ENCODE peak calls at places on chromosome 15, in four cellular contexts. S is A549, V is endothelial cell of umbilical vein, F is WTC11. X is an unnamed sample.

GRCh38 chr15:71329041-71329440 is 213.8 kb downstream of the THSD4 start:
- DNase-seq in S (no peak), V (peak; percentile 51), F (no peak), X (no peak)

GRCh38 chr15:95025924-95026728 is 794.8 kb downstream of the MCTP2 start:
- DNase-seq in S (peak; percentile 32), V (peak; percentile 78), F (peak; percentile 72), X (no peak)

GRCh38 chr15:58043192-58043903 is 22.2 kb downstream of the ALDH1A2 start:
- DNase-seq in S (peak; percentile 49), V (peak; percentile 65), F (peak; percentile 29), X (peak; percentile 27)

GRCh38 chr15:89888214-89888804 is 5.5 kb downstream of the AP3S2 start:
- DNase-seq in S (peak; percentile 69), V (peak; percentile 56), F (no peak), X (peak; percentile 56)

GRCh38 chr15:80207887-80208286 is 44.1 kb downstream of the CTXND1 start:
- DNase-seq in S (peak; percentile 18), V (no peak), F (no peak), X (peak; percentile 83)

GRCh38 chr15:79206940-79207339 is 75.6 kb upstream of the ANKRD34C start:
- DNase-seq in S (no peak), V (no peak), F (no peak), X (no peak)

GRCh38 chr15:78104566-78105500 is 12.5 kb downstream of the SH2D7 start:
- DNase-seq in S (no peak), V (no peak), F (no peak), X (no peak)

GRCh38 chr15:28904541-28905303 is 18.9 kb downstream of the APBA2 start:
- DNase-seq in S (no peak), V (no peak), F (no peak), X (no peak)

GRCh38 chr15:75104804-75105557 is 81.6 kb downstream of the PPCDC start:
- DNase-seq in S (peak; percentile 93), V (peak; percentile 97), F (no peak), X (peak; percentile 77)

GRCh38 chr15:58628206-58629057 is 121.1 kb downstream of the ADAM10 start:
- DNase-seq in S (no peak), V (peak; percentile 61), F (no peak), X (no peak)

GRCh38 chr15:88255109-88255495 is 1.4 kb downstream of the NTRK3 start:
- DNase-seq in S (no peak), V (no peak), F (peak; percentile 19), X (no peak)

GRCh38 chr15:64070965-64071851 is 22.4 kb downstream of the CIAO2A start:
- DNase-seq in S (peak; percentile 71), V (peak; percentile 86), F (no peak), X (peak; percentile 74)

GRCh38 chr15:81529444-81529950 is 155.5 kb upstream of the TMC3 start:
- DNase-seq in S (no peak), V (no peak), F (no peak), X (no peak)

DNA sequence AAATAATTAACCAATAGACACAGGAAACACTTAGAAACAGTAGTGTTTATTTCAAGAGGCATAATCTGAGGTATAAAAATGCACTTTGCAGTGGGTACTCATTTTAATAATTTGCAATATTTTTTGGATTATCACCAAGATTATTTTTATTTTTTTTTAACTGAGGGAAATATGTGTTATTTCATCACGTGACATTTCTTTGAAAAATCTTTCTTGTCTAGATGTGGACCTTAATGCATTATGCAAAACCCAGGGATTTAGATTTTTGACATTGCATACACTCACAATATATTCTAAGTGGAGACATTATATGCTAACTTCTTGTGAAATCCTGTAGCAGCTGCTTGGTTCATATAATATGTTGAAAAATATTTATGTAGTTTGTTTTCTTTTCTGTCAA is 260.4 kb upstream of the MEIS2 start:
- DNase-seq in S (no peak), V (no peak), F (no peak), X (no peak)
- TF ChIP-seq JUN in S (no peak), V (no peak), F (no peak), X (no peak)

GRCh38 chr15:60809375-60809774 is 330.4 kb upstream of the ICE2 start:
- DNase-seq in S (no peak), V (no peak), F (no peak), X (no peak)

GRCh38 chr15:60804551-60804950 is 325.6 kb upstream of the ICE2 start:
- DNase-seq in S (no peak), V (no peak), F (no peak), X (no peak)

GRCh38 chr15:60803059-60803458 is 324.1 kb upstream of the ICE2 start:
- DNase-seq in S (no peak), V (no peak), F (no peak), X (no peak)

GRCh38 chr15:60801336-60801735 is 322.4 kb upstream of the ICE2 start:
- DNase-seq in S (no peak), V (no peak), F (no peak), X (no peak)

DNA sequence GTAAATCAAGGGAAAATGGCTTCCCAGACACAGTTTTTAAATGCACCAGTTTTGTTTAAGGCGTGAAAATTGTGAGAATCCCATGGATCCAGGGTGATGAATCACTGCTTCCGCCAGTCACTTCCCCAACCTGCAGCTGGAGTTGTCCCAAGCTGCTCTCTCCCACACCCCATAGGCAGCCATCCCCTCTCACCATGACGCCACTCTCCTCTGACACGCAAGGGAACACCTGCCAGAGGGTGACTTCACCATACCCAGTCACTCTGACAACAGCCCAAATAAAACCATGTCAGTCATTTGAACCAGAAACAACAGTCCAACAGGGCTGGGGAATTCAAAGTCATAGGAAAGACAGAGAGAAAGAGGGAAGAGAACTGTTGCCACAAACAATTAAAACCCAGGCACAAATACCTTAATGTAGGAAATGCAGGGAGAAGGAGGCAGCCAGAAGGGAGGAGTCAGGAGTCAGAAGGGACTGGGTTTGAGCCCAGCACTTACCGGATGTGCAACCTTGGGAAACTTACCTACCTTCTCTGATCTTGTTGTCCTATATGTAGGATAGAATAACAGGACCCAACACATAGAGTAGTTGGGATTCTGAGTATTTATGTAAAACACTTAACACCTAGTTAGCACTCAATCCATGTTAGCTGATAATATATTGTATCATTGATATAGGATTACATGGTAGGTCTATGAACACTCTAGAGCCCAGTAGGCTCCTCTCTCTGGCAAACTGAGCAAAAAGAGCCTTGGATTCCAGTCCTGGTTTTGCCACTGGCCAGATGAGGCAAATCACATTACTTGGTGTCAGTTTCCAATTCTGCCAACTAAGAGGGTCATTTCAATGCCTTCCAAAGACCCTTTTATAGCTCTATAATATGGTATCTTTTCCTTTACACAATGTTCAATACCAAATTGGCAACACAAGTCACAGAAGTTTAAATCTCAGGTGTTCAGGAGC is 326.3 kb upstream of the ICE2 start:
- DNase-seq in S (peak; percentile 25), V (peak; percentile 56), F (peak; percentile 73), X (no peak)
- TF ChIP-seq JUN in S (no peak), V (peak; percentile 7), F (no peak), X (no peak)

GRCh38 chr15:101480613-101481380 is 8.7 kb downstream of the PCSK6 start:
- DNase-seq in S (no peak), V (no peak), F (no peak), X (no peak)

GRCh38 chr15:101479851-101480612 is 9.5 kb downstream of the PCSK6 start:
- DNase-seq in S (no peak), V (no peak), F (no peak), X (no peak)

GRCh38 chr15:101481917-101482525 is 7.5 kb downstream of the PCSK6 start:
- DNase-seq in S (no peak), V (no peak), F (no peak), X (no peak)

GRCh38 chr15:101482526-101483371 is 6.8 kb downstream of the PCSK6 start:
- DNase-seq in S (no peak), V (no peak), F (no peak), X (no peak)

DNA sequence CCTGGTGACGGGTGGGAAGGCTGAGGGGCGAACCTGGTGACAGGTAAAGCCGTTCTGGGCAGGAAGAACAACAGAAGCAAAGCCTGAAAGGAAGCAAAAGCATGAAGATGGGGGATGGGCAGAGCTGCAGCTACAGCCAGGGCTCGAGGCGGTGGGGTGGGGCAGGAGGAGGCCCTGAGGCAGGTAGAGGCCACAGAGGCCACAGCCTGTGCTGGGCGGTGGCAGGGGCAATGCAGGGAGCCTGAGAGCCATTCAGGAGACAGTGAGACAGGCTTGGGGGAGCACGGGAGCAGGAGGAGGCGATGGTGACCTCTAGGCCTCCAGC is 8.2 kb downstream of the PCSK6 start:
- DNase-seq in S (no peak), V (no peak), F (no peak), X (no peak)
- TF ChIP-seq JUN in S (no peak), V (no peak), F (no peak), X (no peak)

GRCh38 chr15:34124656-34125055 is 22.8 kb downstream of the PGBD4 start:
- DNase-seq in S (no peak), V (no peak), F (no peak), X (no peak)

GRCh38 chr15:34126522-34126921 is 24.6 kb downstream of the PGBD4 start:
- DNase-seq in S (no peak), V (no peak), F (no peak), X (no peak)

GRCh38 chr15:34119291-34119690 is 17.4 kb downstream of the PGBD4 start:
- DNase-seq in S (peak; percentile 65), V (no peak), F (no peak), X (no peak)

GRCh38 chr15:34125945-34126344 is 24.1 kb downstream of the PGBD4 start:
- DNase-seq in S (no peak), V (no peak), F (no peak), X (no peak)

GRCh38 chr15:34122771-34123183 is 20.9 kb downstream of the PGBD4 start:
- DNase-seq in S (no peak), V (peak; percentile 87), F (no peak), X (peak; percentile 14)
- TF ChIP-seq JUN in S (no peak), V (peak; percentile 31), F (no peak), X (no peak)

GRCh38 chr15:51470512-51470911 is 129.1 kb downstream of the GLDN start:
- DNase-seq in S (no peak), V (no peak), F (no peak), X (peak; percentile 63)
- TF ChIP-seq JUN in S (no peak), V (no peak), F (no peak), X (no peak)

DNA sequence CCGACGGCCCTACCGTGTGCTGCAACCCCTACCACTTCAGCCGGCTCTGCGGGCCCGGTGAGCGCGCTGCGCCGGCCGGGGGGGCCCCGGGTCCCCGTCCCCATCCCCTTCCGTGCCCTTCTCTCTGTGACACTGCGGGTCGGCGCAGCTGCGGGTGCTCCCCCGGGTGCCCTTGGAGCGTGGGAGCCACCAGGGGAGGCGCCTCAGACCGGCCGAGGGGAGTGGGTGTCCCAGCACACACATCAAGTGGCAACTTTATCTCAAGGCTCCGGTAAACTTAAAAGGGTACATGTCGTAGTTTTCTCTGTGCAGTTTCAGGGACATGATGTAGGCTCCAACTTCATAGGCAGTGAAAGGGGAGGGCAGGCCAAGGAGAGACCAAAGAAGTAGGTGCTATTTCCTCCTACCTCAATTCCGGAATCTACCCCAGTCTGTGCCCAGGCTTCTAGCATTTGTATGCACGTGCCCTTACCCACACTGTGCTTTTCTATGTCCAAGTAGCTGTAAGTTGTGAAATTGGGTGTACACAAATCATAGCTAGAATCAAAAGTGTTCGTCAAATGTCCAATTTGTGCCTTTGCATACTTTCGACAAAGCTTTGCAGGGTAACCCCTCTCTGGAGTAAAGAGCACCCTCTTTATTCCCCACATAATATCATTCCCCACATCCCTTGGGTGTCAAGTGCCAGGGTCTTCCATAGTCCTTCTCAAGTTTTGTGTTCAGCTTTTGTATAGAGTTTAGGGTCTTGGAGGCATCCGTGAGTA is 2.2 kb downstream of the SMAD6 start:
- DNase-seq in S (no peak), V (no peak), F (no peak), X (no peak)
- TF ChIP-seq JUN in S (no peak), V (no peak), F (no peak), X (no peak)

DNA sequence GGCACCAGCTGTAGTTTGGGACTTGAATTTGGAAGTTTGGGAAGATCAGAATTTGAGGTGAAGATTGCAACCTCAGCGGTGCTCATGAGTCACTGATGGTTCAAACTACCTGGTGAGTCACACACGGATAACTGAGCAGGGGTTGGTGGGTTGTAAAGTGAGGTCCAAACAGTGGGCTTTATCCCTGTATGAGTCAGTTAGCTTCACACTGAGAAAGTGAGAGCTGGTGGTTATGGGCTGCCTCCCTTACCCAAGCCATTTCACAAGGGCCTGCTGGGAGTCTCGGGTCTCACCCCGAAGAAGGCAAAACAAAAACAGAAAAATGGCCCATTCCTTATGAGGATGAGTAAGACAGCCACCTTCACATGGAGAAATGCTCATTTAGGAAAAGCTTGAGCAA is 77.0 kb downstream of the ITGA11 start:
- DNase-seq in S (peak; percentile 73), V (no peak), F (no peak), X (peak; percentile 11)
- TF ChIP-seq JUN in S (peak; percentile 38), V (peak; percentile 50), F (no peak), X (no peak)